ENCODE peak calls at places on chromosome 10, in seven cellular contexts. C, N, X, D, A, G and L are unnamed samples.

GRCh38 chr10:909831-910230 is 21.7 kb downstream of the LARP4B start:
- DNase-seq in G (peak), C (no peak), A (no peak), D (no peak), N (no peak), X (no peak), L (peak)

GRCh38 chr10:97497572-97498075 is 598 bp downstream of the MMS19 start:
- DNase-seq in C (peak), N (peak), D (peak), G (peak), A (peak), X (peak), L (no peak)

GRCh38 chr10:128245026-128245425 is 118.8 kb upstream of the MKI67 start:
- DNase-seq in G (no peak), N (no peak), X (no peak), A (no peak), C (no peak), D (no peak), L (no peak)

GRCh38 chr10:132591166-132591971 is 53.8 kb downstream of the INPP5A start:
- DNase-seq in D (peak), C (no peak), G (no peak), A (no peak), N (no peak), X (no peak), L (no peak)

GRCh38 chr10:117454502-117454901 is 79.3 kb upstream of the PDZD8 start:
- DNase-seq in D (no peak), G (no peak), A (no peak), X (no peak), C (no peak), N (no peak), L (no peak)

GRCh38 chr10:124660404-124661125 is 83.6 kb downstream of the FAM53B start:
- DNase-seq in X (no peak), C (no peak), N (no peak), D (no peak), G (no peak), A (no peak), L (no peak)

GRCh38 chr10:29681700-29682444 is 47.1 kb upstream of the SVIL start:
- DNase-seq in C (no peak), N (no peak), A (no peak), G (no peak), X (no peak), D (no peak), L (no peak)

GRCh38 chr10:72087969-72088878 is at the start of gene SPOCK2:
- DNase-seq in G (no peak), A (peak), N (no peak), X (peak), D (no peak), C (no peak), L (no peak)

GRCh38 chr10:132606031-132606491 is 68.5 kb downstream of the INPP5A start:
- DNase-seq in A (no peak), D (no peak), X (no peak), N (no peak), C (no peak), G (no peak), L (no peak)

GRCh38 chr10:54064215-54064614 is 736.8 kb downstream of the PCDH15 start:
- DNase-seq in A (no peak), N (no peak), X (no peak), G (no peak), C (no peak), D (no peak), L (no peak)

GRCh38 chr10:48845512-48845911 is 94.1 kb downstream of the LRRC18 start:
- DNase-seq in G (no peak), N (no peak), A (no peak), X (no peak), C (no peak), D (no peak), L (no peak)

GRCh38 chr10:108544500-108545120 is 1378.7 kb downstream of the XPNPEP1 start:
- DNase-seq in G (peak), C (no peak), A (peak), D (peak), N (no peak), X (peak), L (peak)

GRCh38 chr10:61779950-61780659 is 117.4 kb downstream of the CABCOCO1 start:
- DNase-seq in D (no peak), G (peak), C (no peak), N (no peak), X (no peak), A (no peak), L (no peak)

GRCh38 chr10:102381983-102382382 is 13.5 kb upstream of the NFKB2 start:
- DNase-seq in C (no peak), X (no peak), G (no peak), N (no peak), D (no peak), A (no peak), L (no peak)

DNA sequence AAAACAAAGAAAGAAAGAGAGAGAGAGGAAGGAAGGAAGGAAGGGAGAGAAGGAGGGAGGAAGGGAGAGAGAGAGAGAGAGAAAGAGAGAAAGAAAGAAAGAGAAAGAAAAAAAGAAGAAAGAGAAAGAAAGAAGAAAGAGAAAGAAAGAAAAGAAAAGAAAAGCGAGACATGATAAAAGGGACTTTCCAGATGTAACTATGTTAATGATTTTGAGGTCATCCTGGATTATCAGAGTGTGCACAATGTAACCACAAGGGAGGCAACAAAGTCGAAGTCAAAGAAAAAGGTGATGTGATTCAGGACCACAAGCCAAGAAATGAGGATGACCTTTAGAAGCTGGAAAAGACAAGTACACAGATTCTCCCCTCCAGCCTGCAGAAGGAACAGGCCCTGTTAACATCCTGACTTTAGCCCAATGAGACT is 48.9 kb upstream of the PAX2 start:
- DNase-seq in G (no peak), A (no peak), N (no peak), D (no peak), X (no peak), C (peak), L (no peak)
- TF ChIP-seq YY1 in G (no peak), A (no peak), N (no peak), D (no peak), X (no peak), C (no peak), L (no peak)

GRCh38 chr10:16030562-16030961 is 170.3 kb upstream of the MINDY3 start:
- DNase-seq in N (no peak), C (no peak), G (no peak), X (no peak), D (no peak), A (no peak), L (no peak)
- TF ChIP-seq YY1 in N (no peak), C (no peak), G (no peak), X (no peak), D (no peak), A (no peak), L (no peak)

GRCh38 chr10:111119637-111120036 is 42.8 kb downstream of the ADRA2A start:
- DNase-seq in G (no peak), D (no peak), N (no peak), A (no peak), X (no peak), C (no peak), L (no peak)

GRCh38 chr10:111118758-111119157 is 41.9 kb downstream of the ADRA2A start:
- DNase-seq in D (no peak), G (no peak), C (no peak), A (no peak), X (no peak), N (no peak), L (no peak)

GRCh38 chr10:111116211-111116610 is 39.4 kb downstream of the ADRA2A start:
- DNase-seq in G (no peak), X (no peak), C (no peak), D (no peak), N (no peak), A (no peak), L (no peak)

GRCh38 chr10:111116762-111117445 is 40.1 kb downstream of the ADRA2A start:
- DNase-seq in N (no peak), G (no peak), C (no peak), X (no peak), D (no peak), A (no peak), L (no peak)

DNA sequence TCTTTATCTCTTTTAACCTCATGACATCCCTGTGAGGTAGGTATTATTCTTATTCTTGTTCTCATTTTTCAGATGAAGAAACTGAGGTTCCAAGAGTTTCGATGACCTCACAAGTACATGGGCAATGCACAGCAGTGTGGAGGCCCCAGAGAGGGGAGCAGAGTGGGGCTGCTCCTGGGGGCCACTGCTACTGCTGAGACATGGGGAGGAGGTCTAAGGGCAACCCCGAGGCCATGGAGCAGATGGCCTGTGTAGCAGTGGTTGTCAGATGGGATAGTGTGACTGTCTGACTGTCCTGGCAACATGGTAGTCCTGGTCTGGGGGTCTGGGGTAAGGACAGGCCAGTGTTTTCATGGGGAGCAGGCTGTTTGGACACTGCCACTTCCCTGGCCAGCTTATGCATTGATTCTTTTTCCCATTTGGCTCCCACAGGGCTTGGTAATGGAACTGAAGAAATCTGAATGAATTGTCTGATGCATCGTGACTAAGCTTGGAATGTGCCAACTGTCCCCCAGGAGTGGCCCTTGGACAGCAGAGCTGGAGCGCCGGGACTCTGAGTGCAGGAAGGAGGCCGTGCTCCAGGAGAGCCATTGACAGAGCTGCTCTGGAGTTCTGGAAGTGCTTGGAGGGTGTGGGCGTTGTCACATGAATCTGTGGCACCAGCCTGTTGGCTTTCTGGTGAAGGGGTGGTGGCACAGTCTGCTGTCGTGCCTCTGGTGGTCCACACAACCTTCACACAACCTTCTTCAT is 40.9 kb downstream of the ADRA2A start:
- DNase-seq in N (no peak), C (no peak), G (no peak), D (no peak), A (no peak), X (no peak), L (no peak)
- TF ChIP-seq YY1 in N (no peak), C (no peak), G (no peak), D (no peak), A (no peak), X (no peak), L (no peak)

GRCh38 chr10:3097160-3097559 is 29.8 kb downstream of the PFKP start:
- DNase-seq in N (no peak), C (no peak), G (no peak), A (no peak), D (no peak), X (no peak), L (no peak)

GRCh38 chr10:3096149-3096548 is 28.8 kb downstream of the PFKP start:
- DNase-seq in A (no peak), G (no peak), N (no peak), C (no peak), X (no peak), D (no peak), L (no peak)

GRCh38 chr10:3093996-3094395 is 26.6 kb downstream of the PFKP start:
- DNase-seq in G (no peak), X (no peak), D (no peak), C (no peak), A (no peak), N (no peak), L (no peak)

GRCh38 chr10:3094565-3095168 is 27.3 kb downstream of the PFKP start:
- DNase-seq in X (no peak), N (no peak), G (peak), C (no peak), A (no peak), D (peak), L (no peak)

DNA sequence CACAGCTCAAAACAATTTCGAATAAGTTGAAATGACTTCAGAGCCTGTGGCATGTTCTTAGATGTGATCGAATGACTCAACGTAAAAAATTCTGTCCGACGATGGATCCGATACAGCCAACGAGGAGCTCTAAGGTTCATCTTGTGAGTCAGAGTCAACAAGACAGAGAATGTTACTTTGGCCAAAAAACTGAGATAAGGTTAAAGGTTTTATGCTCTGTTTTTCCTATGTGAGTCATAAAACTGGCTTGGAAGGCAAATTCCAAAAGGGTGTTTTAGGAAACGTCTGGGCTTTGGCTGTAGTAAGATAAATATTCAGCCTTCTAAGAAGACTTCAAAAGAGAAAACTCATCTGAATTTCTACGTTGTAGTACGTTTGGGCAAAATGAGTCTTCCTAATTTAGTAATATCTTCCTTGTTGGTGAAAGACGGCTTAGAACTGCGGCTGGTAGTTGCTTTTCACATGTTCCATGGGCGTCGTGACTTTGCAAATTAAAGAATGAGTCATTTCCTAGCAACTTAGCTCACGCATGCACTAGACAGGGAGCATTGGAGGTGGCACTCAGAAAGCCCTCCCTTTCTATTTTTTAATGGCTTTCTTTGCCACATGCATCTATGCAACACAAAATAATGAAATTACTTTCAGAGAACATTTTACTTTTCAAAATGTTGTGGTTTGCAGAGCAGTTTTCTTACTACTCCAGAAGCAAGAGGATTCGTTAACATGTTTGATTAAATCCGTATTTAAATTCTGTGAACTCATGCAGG is 28.2 kb downstream of the PFKP start:
- DNase-seq in G (peak), D (peak), C (peak), X (no peak), A (no peak), N (peak), L (no peak)
- TF ChIP-seq YY1 in G (peak), D (no peak), C (no peak), X (no peak), A (no peak), N (peak), L (no peak)

GRCh38 chr10:30732671-30733070 is 103.1 kb upstream of the LYZL2 start:
- DNase-seq in N (no peak), C (no peak), G (no peak), D (no peak), A (no peak), X (no peak), L (no peak)

GRCh38 chr10:30738416-30738815 is 108.9 kb upstream of the LYZL2 start:
- DNase-seq in D (no peak), C (no peak), X (no peak), N (no peak), A (no peak), G (no peak), L (no peak)

GRCh38 chr10:30731963-30732362 is 102.4 kb upstream of the LYZL2 start:
- DNase-seq in X (no peak), D (no peak), C (no peak), A (no peak), N (no peak), G (no peak), L (no peak)

GRCh38 chr10:30737931-30738391 is 108.4 kb upstream of the LYZL2 start:
- DNase-seq in C (peak), X (no peak), A (no peak), D (no peak), G (no peak), N (no peak), L (no peak)

GRCh38 chr10:30736685-30737232 is 107.2 kb upstream of the LYZL2 start:
- DNase-seq in X (no peak), D (no peak), G (no peak), A (no peak), C (peak), N (peak), L (no peak)
- TF ChIP-seq YY1 in X (no peak), D (no peak), G (no peak), A (no peak), C (no peak), N (no peak), L (no peak)

GRCh38 chr10:74081192-74081803 is 69.3 kb downstream of the AP3M1 start:
- DNase-seq in A (no peak), G (peak), C (no peak), X (peak), D (peak), N (peak), L (peak)
- TF ChIP-seq YY1 in A (no peak), G (no peak), C (peak), X (no peak), D (no peak), N (no peak), L (no peak)

DNA sequence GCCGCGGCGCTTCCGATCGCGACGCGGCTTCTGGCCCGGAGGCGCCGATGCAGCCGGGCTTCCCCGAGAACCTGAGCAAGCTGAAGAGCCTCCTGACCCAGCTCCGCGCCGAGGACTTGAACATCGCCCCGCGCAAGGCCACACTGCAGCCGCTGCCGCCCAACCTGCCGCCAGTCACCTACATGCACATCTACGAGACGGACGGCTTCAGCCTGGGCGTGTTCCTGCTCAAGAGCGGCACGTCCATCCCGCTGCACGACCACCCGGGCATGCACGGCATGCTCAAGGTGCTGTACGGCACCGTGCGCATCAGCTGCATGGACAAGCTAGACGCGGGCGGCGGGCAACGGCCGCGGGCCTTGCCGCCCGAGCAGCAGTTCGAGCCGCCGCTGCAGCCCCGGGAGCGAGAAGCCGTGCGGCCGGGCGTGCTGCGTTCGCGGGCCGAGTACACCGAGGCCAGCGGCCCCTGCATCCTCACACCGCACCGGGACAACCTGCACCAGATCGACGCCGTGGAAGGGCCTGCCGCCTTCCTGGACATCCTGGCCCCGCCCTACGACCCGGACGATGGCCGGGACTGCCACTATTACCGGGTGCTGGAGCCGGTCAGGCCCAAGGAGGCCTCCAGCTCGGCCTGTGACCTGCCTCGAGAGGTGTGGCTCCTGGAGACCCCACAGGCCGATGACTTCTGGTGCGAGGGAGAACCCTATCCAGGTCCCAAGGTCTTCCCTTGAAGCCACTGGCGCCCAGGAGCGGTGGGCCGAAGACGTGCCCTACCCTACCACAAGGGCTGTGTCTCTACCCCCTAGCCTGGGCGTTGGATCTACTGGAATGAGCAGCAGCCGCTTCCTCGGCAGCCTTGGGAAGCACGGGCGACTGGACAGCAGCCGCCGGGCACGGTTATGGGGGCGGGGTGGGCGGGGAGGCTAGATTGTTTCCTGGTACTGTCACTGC is 896 bp downstream of the ADO start:
- DNase-seq in C (no peak), D (peak), A (peak), N (no peak), G (peak), X (peak), L (no peak)
- TF ChIP-seq YY1 in C (no peak), D (no peak), A (no peak), N (no peak), G (no peak), X (peak), L (no peak)

DNA sequence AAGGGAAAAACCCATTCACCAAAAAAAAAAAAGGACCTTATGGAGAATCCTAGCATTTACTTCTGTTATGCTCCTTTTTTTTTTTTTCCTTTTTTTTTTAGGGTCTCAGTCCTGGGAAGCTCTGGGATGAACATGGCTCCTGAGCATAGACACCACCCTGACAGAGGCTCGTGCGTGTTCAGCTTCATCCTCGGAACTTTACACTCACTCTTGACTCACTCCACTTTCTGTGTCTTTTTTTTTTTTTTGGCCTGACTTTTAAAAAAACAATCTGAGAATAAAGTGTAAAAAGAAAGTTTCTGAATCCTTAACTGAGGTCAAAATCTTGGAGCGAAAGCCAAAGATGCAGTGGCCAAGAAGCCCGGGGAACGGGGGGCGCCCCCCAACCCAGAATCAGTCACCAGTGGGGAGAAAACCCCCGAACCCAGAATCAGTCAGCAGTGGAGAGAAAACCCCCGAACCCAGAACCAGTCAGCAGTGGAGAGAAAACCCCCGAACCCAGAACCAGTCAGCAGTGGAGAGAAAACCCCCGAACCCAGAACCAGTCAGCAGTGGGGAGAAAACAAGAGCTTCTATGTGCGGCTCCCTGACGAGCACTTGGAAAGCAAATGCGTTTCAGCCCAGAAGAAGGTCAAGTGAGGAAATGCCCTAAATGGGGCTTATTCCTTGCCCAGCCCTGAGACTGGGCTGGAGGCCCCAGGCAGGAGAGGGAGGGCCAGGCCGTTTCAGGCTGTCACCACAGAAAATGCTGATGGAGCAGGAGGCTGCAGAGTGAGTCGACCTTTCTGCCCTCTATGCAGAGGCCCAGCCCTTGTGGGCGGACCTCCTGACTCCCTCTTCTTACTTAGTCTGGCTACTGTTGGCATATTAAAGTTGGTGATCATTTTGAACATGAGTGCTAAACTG is 19.0 kb upstream of the PFKP start:
- DNase-seq in G (peak), A (no peak), X (no peak), D (no peak), N (no peak), C (no peak), L (no peak)
- TF ChIP-seq YY1 in G (no peak), A (no peak), X (peak), D (no peak), N (no peak), C (peak), L (no peak)

GRCh38 chr10:131354380-131354779 is 42.9 kb upstream of the TCERG1L start:
- DNase-seq in X (no peak), D (peak), C (no peak), A (peak), G (peak), N (no peak), L (peak)
- TF ChIP-seq YY1 in X (no peak), D (no peak), C (no peak), A (no peak), G (no peak), N (no peak), L (no peak)